ENCODE peak calls at places on chromosomes 16 and 17, in five cellular contexts. U, F, T, D and G are unnamed samples.

GRCh38 chr16:9755076-9755475 is 427.2 kb downstream of the GRIN2A start:
- DNase-seq in U (no peak), F (peak), T (no peak), D (no peak), G (no peak)

GRCh38 chr17:8255499-8255898 is 6.4 kb downstream of the PFAS start:
- DNase-seq in U (no peak), F (peak), T (no peak), D (no peak), G (no peak)

GRCh38 chr17:39306509-39307212 is 80.9 kb upstream of the STAC2 start:
- DNase-seq in U (no peak), F (no peak), T (peak), D (peak), G (peak)

GRCh38 chr16:83015871-83016270 is 389.1 kb downstream of the CDH13 start:
- DNase-seq in U (no peak), F (no peak), T (no peak), D (no peak), G (no peak)

GRCh38 chr17:42124256-42124655 is 1.7 kb downstream of the HSPB9 start:
- DNase-seq in U (no peak), F (no peak), T (no peak), D (no peak), G (no peak)

GRCh38 chr17:5047446-5047845 is 12.2 kb upstream of the SLC52A1 start:
- DNase-seq in U (no peak), F (no peak), T (no peak), D (no peak), G (no peak)

GRCh38 chr17:40025991-40026815 is 11.0 kb downstream of the CSF3 start:
- DNase-seq in U (no peak), F (no peak), T (no peak), D (no peak), G (no peak)

GRCh38 chr16:21260870-21261791 is 17.0 kb downstream of the CRYM start:
- DNase-seq in U (no peak), F (no peak), T (no peak), D (peak), G (no peak)

GRCh38 chr17:82913304-82914043 is 73.7 kb upstream of the ZNF750 start:
- DNase-seq in U (no peak), F (peak), T (no peak), D (no peak), G (no peak)

GRCh38 chr16:2385441-2385840 is 43.8 kb upstream of the CCNF start:
- DNase-seq in U (no peak), F (peak), T (no peak), D (peak), G (no peak)

GRCh38 chr16:84228321-84228838 is 11.4 kb downstream of the KCNG4 start:
- DNase-seq in U (no peak), F (peak), T (peak), D (peak), G (no peak)

GRCh38 chr16:3902731-3903130 is 22.2 kb upstream of the CREBBP start:
- DNase-seq in U (no peak), F (no peak), T (peak), D (no peak), G (no peak)

GRCh38 chr16:50304467-50305440 is 38.4 kb downstream of the ADCY7 start:
- DNase-seq in U (no peak), F (no peak), T (no peak), D (no peak), G (no peak)